ENCODE peak calls at places on chromosome 21, in seven cellular contexts. One of them, this sample, is unnamed.

GRCh38 chr21:29656504-29657227 is 283.1 kb downstream of the GRIK1 start:
- DNase-seq in upper lobe of right lung: no peak
- DNase-seq in CD8-positive, alpha-beta T cell: no peak
- DNase-seq in GM13976: peak
- DNase-seq in H9: no peak
- DNase-seq in lower leg skin: no peak
- DNase-seq in AG09319: no peak
- DNase-seq in this sample: no peak

GRCh38 chr21:35976481-35976880 is 83.8 kb downstream of the SETD4 start:
- DNase-seq in upper lobe of right lung: no peak
- DNase-seq in CD8-positive, alpha-beta T cell: no peak
- DNase-seq in GM13976: no peak
- DNase-seq in H9: no peak
- DNase-seq in lower leg skin: no peak
- DNase-seq in AG09319: no peak
- DNase-seq in this sample: no peak

GRCh38 chr21:15809818-15810217 is 80.0 kb downstream of the USP25 start:
- DNase-seq in upper lobe of right lung: no peak
- DNase-seq in CD8-positive, alpha-beta T cell: no peak
- DNase-seq in GM13976: no peak
- DNase-seq in H9: no peak
- DNase-seq in lower leg skin: no peak
- DNase-seq in AG09319: peak
- DNase-seq in this sample: no peak

GRCh38 chr21:31554511-31555022 is 104.9 kb upstream of the SOD1 start:
- DNase-seq in upper lobe of right lung: peak
- DNase-seq in CD8-positive, alpha-beta T cell: no peak
- DNase-seq in GM13976: peak
- DNase-seq in H9: peak
- DNase-seq in lower leg skin: no peak
- DNase-seq in AG09319: no peak
- DNase-seq in this sample: no peak

GRCh38 chr21:23968008-23968407 is 1639.3 kb downstream of the MRPL39 start:
- DNase-seq in upper lobe of right lung: no peak
- DNase-seq in CD8-positive, alpha-beta T cell: no peak
- DNase-seq in GM13976: no peak
- DNase-seq in H9: no peak
- DNase-seq in lower leg skin: no peak
- DNase-seq in AG09319: no peak
- DNase-seq in this sample: no peak

GRCh38 chr21:25039461-25040380 is 567.6 kb downstream of the MRPL39 start:
- DNase-seq in upper lobe of right lung: no peak
- DNase-seq in CD8-positive, alpha-beta T cell: no peak
- DNase-seq in GM13976: no peak
- DNase-seq in H9: no peak
- DNase-seq in lower leg skin: no peak
- DNase-seq in AG09319: no peak
- DNase-seq in this sample: no peak

GRCh38 chr21:29265690-29266479 is 32.8 kb upstream of the BACH1 start:
- DNase-seq in upper lobe of right lung: no peak
- DNase-seq in CD8-positive, alpha-beta T cell: no peak
- DNase-seq in GM13976: no peak
- DNase-seq in H9: no peak
- DNase-seq in lower leg skin: no peak
- DNase-seq in AG09319: no peak
- DNase-seq in this sample: no peak

GRCh38 chr21:21907271-21907670 is 909.1 kb downstream of the NCAM2 start:
- DNase-seq in upper lobe of right lung: no peak
- DNase-seq in CD8-positive, alpha-beta T cell: no peak
- DNase-seq in GM13976: no peak
- DNase-seq in H9: no peak
- DNase-seq in lower leg skin: no peak
- DNase-seq in AG09319: no peak
- DNase-seq in this sample: no peak

GRCh38 chr21:42157606-42158310 is 61.2 kb upstream of the ABCG1 start:
- DNase-seq in upper lobe of right lung: no peak
- DNase-seq in CD8-positive, alpha-beta T cell: no peak
- DNase-seq in GM13976: no peak
- DNase-seq in H9: peak
- DNase-seq in lower leg skin: no peak
- DNase-seq in AG09319: no peak
- DNase-seq in this sample: no peak

DNA sequence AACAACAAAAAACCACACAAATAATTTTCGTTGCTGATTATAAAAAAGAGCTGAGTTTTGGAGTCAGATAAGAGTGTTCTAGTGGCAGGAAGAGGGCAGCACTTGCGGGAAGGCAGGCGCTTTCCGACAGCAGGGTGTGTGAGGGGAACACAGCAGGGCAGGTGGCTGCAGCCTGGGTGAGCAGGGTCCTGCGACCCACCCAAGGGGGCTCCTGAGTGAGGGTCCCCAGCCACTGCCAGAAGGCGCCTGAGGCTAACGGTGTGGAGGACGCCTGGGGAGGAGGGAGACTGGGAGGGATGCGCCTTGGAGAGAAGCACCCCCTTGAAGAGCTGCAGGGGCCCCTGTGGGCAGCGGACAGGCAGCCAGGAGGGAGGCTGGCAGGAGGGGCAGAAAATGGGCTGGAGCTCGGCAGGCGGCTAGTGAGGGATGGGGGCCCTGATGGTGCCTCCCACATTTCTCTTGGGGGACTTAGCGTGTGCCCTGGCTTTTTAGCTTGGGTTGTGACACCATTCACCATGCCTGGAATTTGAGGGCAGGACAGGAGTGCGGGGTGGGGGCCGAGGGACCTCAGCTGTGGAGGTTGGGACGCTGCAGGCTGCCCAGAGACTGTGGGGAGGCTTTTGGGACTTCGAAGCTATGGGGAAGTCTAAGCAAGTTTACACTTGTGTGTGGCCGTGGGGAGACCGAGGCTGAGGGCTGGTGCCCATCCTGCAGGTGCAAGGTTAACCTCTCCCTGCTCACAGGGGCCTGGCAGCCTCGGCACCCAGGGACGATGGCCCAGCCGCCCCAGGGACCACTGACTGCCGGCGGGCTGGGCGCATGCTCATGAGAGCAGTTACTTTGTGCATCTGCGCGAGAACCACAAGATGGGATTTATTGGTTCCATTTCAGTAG is 111.4 kb downstream of the SIK1 start:
- DNase-seq in upper lobe of right lung: no peak
- DNase-seq in CD8-positive, alpha-beta T cell: peak
- DNase-seq in GM13976: no peak
- DNase-seq in H9: no peak
- DNase-seq in lower leg skin: no peak
- DNase-seq in AG09319: no peak
- DNase-seq in this sample: no peak
- TF ChIP-seq CTCF in upper lobe of right lung: no peak
- TF ChIP-seq CTCF in CD8-positive, alpha-beta T cell: no peak
- TF ChIP-seq CTCF in GM13976: no peak
- TF ChIP-seq CTCF in H9: peak
- TF ChIP-seq CTCF in lower leg skin: no peak
- TF ChIP-seq CTCF in AG09319: no peak
- TF ChIP-seq CTCF in this sample: no peak

GRCh38 chr21:44583800-44584147 is 3.4 kb upstream of the KRTAP10-5 start:
- DNase-seq in upper lobe of right lung: no peak
- DNase-seq in CD8-positive, alpha-beta T cell: no peak
- DNase-seq in GM13976: no peak
- DNase-seq in H9: no peak
- DNase-seq in lower leg skin: no peak
- DNase-seq in AG09319: no peak
- DNase-seq in this sample: no peak
- TF ChIP-seq CTCF in upper lobe of right lung: no peak
- TF ChIP-seq CTCF in CD8-positive, alpha-beta T cell: no peak
- TF ChIP-seq CTCF in GM13976: no peak
- TF ChIP-seq CTCF in H9: no peak
- TF ChIP-seq CTCF in lower leg skin: no peak
- TF ChIP-seq CTCF in AG09319: no peak
- TF ChIP-seq CTCF in this sample: no peak

GRCh38 chr21:45287438-45288391 is at the start of gene POFUT2:
- DNase-seq in upper lobe of right lung: peak
- DNase-seq in CD8-positive, alpha-beta T cell: peak
- DNase-seq in GM13976: peak
- DNase-seq in H9: peak
- DNase-seq in lower leg skin: peak
- DNase-seq in AG09319: peak
- DNase-seq in this sample: peak
- TF ChIP-seq CTCF in upper lobe of right lung: no peak
- TF ChIP-seq CTCF in CD8-positive, alpha-beta T cell: no peak
- TF ChIP-seq CTCF in GM13976: no peak
- TF ChIP-seq CTCF in H9: no peak
- TF ChIP-seq CTCF in lower leg skin: no peak
- TF ChIP-seq CTCF in AG09319: no peak
- TF ChIP-seq CTCF in this sample: no peak

GRCh38 chr21:33386222-33386784 is 16.9 kb upstream of the IFNGR2 start:
- DNase-seq in upper lobe of right lung: no peak
- DNase-seq in CD8-positive, alpha-beta T cell: no peak
- DNase-seq in GM13976: no peak
- DNase-seq in H9: peak
- DNase-seq in lower leg skin: no peak
- DNase-seq in AG09319: no peak
- DNase-seq in this sample: no peak
- TF ChIP-seq CTCF in upper lobe of right lung: no peak
- TF ChIP-seq CTCF in CD8-positive, alpha-beta T cell: no peak
- TF ChIP-seq CTCF in GM13976: no peak
- TF ChIP-seq CTCF in H9: peak
- TF ChIP-seq CTCF in lower leg skin: no peak
- TF ChIP-seq CTCF in AG09319: peak
- TF ChIP-seq CTCF in this sample: peak

DNA sequence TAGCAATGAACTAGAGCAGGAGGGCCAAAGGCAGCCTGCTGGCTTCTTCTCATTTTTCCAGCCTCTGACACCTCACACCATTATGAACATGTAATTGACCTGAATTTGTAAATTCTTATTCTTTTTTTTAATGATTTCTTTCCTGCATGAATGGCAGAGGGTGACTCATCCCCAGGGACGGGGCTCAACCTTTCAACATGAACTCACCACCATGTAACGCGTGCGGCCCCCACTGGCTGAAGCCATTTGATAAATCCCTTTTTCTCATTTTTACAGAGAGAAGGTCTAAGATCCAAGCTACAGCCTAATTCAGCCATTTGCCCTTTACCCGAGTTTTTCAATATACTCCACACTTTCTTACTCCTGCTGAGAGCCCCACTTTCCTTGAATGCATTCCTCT is 9.3 kb upstream of the ETS2 start:
- DNase-seq in upper lobe of right lung: no peak
- DNase-seq in CD8-positive, alpha-beta T cell: no peak
- DNase-seq in GM13976: no peak
- DNase-seq in H9: no peak
- DNase-seq in lower leg skin: no peak
- DNase-seq in AG09319: no peak
- DNase-seq in this sample: no peak
- TF ChIP-seq CTCF in upper lobe of right lung: no peak
- TF ChIP-seq CTCF in CD8-positive, alpha-beta T cell: no peak
- TF ChIP-seq CTCF in GM13976: no peak
- TF ChIP-seq CTCF in H9: no peak
- TF ChIP-seq CTCF in lower leg skin: no peak
- TF ChIP-seq CTCF in AG09319: no peak
- TF ChIP-seq CTCF in this sample: no peak

GRCh38 chr21:34517039-34517438 is 5.0 kb upstream of the KCNE1 start:
- DNase-seq in upper lobe of right lung: no peak
- DNase-seq in CD8-positive, alpha-beta T cell: no peak
- DNase-seq in GM13976: no peak
- DNase-seq in H9: no peak
- DNase-seq in lower leg skin: no peak
- DNase-seq in AG09319: no peak
- DNase-seq in this sample: no peak

GRCh38 chr21:34519694-34520093 is 7.7 kb upstream of the KCNE1 start:
- DNase-seq in upper lobe of right lung: no peak
- DNase-seq in CD8-positive, alpha-beta T cell: no peak
- DNase-seq in GM13976: no peak
- DNase-seq in H9: no peak
- DNase-seq in lower leg skin: no peak
- DNase-seq in AG09319: no peak
- DNase-seq in this sample: no peak

GRCh38 chr21:34519013-34519412 is 7.0 kb upstream of the KCNE1 start:
- DNase-seq in upper lobe of right lung: no peak
- DNase-seq in CD8-positive, alpha-beta T cell: no peak
- DNase-seq in GM13976: no peak
- DNase-seq in H9: no peak
- DNase-seq in lower leg skin: no peak
- DNase-seq in AG09319: no peak
- DNase-seq in this sample: no peak

GRCh38 chr21:34514576-34515135 is 2.6 kb upstream of the KCNE1 start:
- DNase-seq in upper lobe of right lung: no peak
- DNase-seq in CD8-positive, alpha-beta T cell: no peak
- DNase-seq in GM13976: no peak
- DNase-seq in H9: no peak
- DNase-seq in lower leg skin: no peak
- DNase-seq in AG09319: no peak
- DNase-seq in this sample: no peak

DNA sequence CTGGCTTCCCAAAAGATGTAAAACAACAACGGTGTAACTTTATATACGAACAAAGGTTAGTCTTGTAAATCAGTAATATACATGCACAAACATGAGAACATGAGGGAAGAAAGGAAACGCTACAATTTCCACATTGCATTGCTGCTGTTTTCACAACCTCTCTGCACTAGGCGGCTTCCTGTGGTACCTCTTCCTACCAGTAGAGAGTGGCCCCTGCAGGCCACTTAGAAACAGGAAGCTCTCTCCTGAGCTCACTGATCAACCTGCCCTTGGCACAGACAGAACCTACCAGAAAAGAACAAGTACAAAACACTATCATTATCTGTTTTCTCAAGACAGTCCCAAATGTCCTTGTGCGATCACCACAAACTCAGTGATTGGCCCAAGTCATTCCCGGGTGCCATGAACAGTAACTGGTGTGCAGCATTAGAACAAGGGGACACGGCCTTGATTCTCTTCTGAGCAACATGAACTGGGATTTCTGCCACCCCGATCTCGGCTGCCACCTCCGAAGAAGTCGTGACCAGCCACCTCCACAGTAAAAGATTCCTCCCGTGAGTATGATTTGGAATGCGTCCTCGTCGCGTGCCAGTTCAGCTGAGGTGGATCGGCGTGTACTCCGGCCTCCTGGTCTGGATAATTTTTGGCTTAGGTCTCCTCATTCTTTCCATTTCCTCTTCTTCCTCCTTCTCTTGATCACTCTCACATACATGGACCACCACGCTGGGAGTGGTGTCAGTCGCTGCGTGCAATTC is 5.7 kb upstream of the KCNE1 start:
- DNase-seq in upper lobe of right lung: no peak
- DNase-seq in CD8-positive, alpha-beta T cell: no peak
- DNase-seq in GM13976: no peak
- DNase-seq in H9: no peak
- DNase-seq in lower leg skin: no peak
- DNase-seq in AG09319: no peak
- DNase-seq in this sample: no peak
- TF ChIP-seq CTCF in upper lobe of right lung: peak
- TF ChIP-seq CTCF in CD8-positive, alpha-beta T cell: no peak
- TF ChIP-seq CTCF in GM13976: no peak
- TF ChIP-seq CTCF in H9: peak
- TF ChIP-seq CTCF in lower leg skin: no peak
- TF ChIP-seq CTCF in AG09319: no peak
- TF ChIP-seq CTCF in this sample: peak

GRCh38 chr21:27831821-27832569 is 865.1 kb upstream of the ADAMTS5 start:
- DNase-seq in upper lobe of right lung: no peak
- DNase-seq in CD8-positive, alpha-beta T cell: no peak
- DNase-seq in GM13976: no peak
- DNase-seq in H9: no peak
- DNase-seq in lower leg skin: no peak
- DNase-seq in AG09319: no peak
- DNase-seq in this sample: no peak
- TF ChIP-seq CTCF in upper lobe of right lung: no peak
- TF ChIP-seq CTCF in CD8-positive, alpha-beta T cell: no peak
- TF ChIP-seq CTCF in GM13976: no peak
- TF ChIP-seq CTCF in H9: no peak
- TF ChIP-seq CTCF in lower leg skin: no peak
- TF ChIP-seq CTCF in AG09319: no peak
- TF ChIP-seq CTCF in this sample: no peak

This sample was measured in progenitor cell of endocrine pancreas.